ENCODE peak calls at places on chromosomes 16 and 17, in four cellular contexts. O is cardiac fibroblast; C is CD8-positive, alpha-beta T cell; F is tibial artery. V is an unnamed sample.

GRCh38 chr17:33205552-33205951 is 87.5 kb downstream of the ASIC2 start:
- DNase-seq in C (no peak), F (no peak), O (no peak), V (no peak)

GRCh38 chr16:62829615-62830014 is 793.4 kb upstream of the CDH8 start:
- DNase-seq in C (no peak), F (no peak), O (no peak), V (peak)

GRCh38 chr17:12588531-12588930 is 77.2 kb upstream of the MYOCD start:
- DNase-seq in F (no peak), C (no peak), O (no peak), V (no peak)

GRCh38 chr17:77327566-77328463 is 187.0 kb downstream of the SEC14L1 start:
- DNase-seq in C (no peak), O (no peak), F (no peak), V (no peak)

GRCh38 chr17:18194804-18195203 is 11.2 kb downstream of the ALKBH5 start:
- DNase-seq in O (no peak), F (no peak), C (no peak), V (no peak)

GRCh38 chr17:1186214-1186820 is 6.5 kb upstream of the ABR start:
- DNase-seq in F (peak), O (peak), C (no peak), V (peak)

GRCh38 chr17:7837375-7838290 is 3.6 kb downstream of the KDM6B start:
- DNase-seq in F (no peak), O (no peak), C (no peak), V (peak)

GRCh38 chr17:73271078-73271477 is 9.4 kb upstream of the CPSF4L start:
- DNase-seq in C (no peak), F (no peak), O (no peak), V (peak)

GRCh38 chr17:79809530-79810137 is 12.8 kb upstream of the CBX8 start:
- DNase-seq in F (no peak), O (no peak), C (no peak), V (no peak)

GRCh38 chr17:56096026-56096807 is 57.1 kb upstream of the ANKFN1 start:
- DNase-seq in O (no peak), F (no peak), C (no peak), V (no peak)

GRCh38 chr17:37273419-37274051 is 102.2 kb upstream of the C17orf78 start:
- DNase-seq in F (no peak), C (no peak), O (peak), V (no peak)

GRCh38 chr16:56614549-56614991 is 6.2 kb downstream of the MT2A start:
- DNase-seq in O (peak), C (no peak), F (no peak), V (peak)

GRCh38 chr16:86567701-86568571 is 1.3 kb downstream of the FOXC2 start:
- DNase-seq in C (no peak), F (no peak), O (peak), V (no peak)

GRCh38 chr16:89187337-89188063 is 12.8 kb downstream of the SLC22A31 start:
- DNase-seq in C (no peak), O (peak), F (no peak), V (no peak)

GRCh38 chr17:82097187-82097918 is 683 bp downstream of the FASN start:
- DNase-seq in C (no peak), F (no peak), O (peak), V (peak)

GRCh38 chr17:77829871-77830799 is 128.4 kb upstream of the TNRC6C start:
- DNase-seq in O (peak), C (no peak), F (peak), V (no peak)

GRCh38 chr16:5510819-5511370 is 413.3 kb upstream of the EEF2KMT start:
- DNase-seq in F (no peak), O (no peak), C (no peak), V (no peak)

GRCh38 chr17:42405963-42406495 is 17.0 kb downstream of the CAVIN1 start:
- DNase-seq in C (peak), O (peak), F (peak), V (peak)

GRCh38 chr16:85898521-85899442 is at the start of gene IRF8:
- DNase-seq in F (peak), O (peak), C (peak), V (peak)

GRCh38 chr17:8623591-8623990 is 6.9 kb downstream of the MYH10 start:
- DNase-seq in F (no peak), C (no peak), O (no peak), V (no peak)

GRCh38 chr16:86363836-86364618 is 146.3 kb upstream of the FOXF1 start:
- DNase-seq in F (no peak), C (no peak), O (no peak), V (no peak)

GRCh38 chr17:5000237-5000639 is 2.5 kb downstream of the KIF1C start:
- DNase-seq in O (no peak), F (peak), C (no peak), V (no peak)

GRCh38 chr17:27511154-27511553 is 54.9 kb downstream of the KSR1 start:
- DNase-seq in C (no peak), O (no peak), F (no peak), V (no peak)

GRCh38 chr17:33049781-33050414 is 58.3 kb downstream of the SPACA3 start:
- DNase-seq in O (peak), F (peak), C (peak), V (peak)

GRCh38 chr17:57459286-57459915 is 203.1 kb downstream of the MSI2 start:
- DNase-seq in F (no peak), O (peak), C (no peak), V (peak)

GRCh38 chr17:47811709-47812108 is 9.9 kb downstream of the OSBPL7 start:
- DNase-seq in O (no peak), C (no peak), F (no peak), V (no peak)

GRCh38 chr16:66551362-66551761 is 1.0 kb upstream of the CKLF start:
- DNase-seq in F (no peak), O (peak), C (peak), V (peak)

GRCh38 chr17:63621229-63621683 is 961 bp upstream of the MAP3K3 start:
- DNase-seq in F (no peak), C (no peak), O (no peak), V (no peak)

GRCh38 chr16:31400191-31400590 is 7.1 kb downstream of the ITGAD start:
- DNase-seq in F (no peak), O (no peak), C (peak), V (no peak)

GRCh38 chr17:51120739-51121619 is at the start of gene SPAG9:
- DNase-seq in C (peak), O (peak), F (peak), V (peak)

GRCh38 chr17:51119415-51120356 is 982 bp downstream of the SPAG9 start:
- DNase-seq in F (peak), O (peak), C (peak), V (peak)

GRCh38 chr17:51121620-51122472 is 1.2 kb upstream of the SPAG9 start:
- DNase-seq in C (peak), F (peak), O (peak), V (peak)

GRCh38 chr17:51120357-51120738 is 320 bp downstream of the SPAG9 start:
- DNase-seq in O (peak), F (no peak), C (peak), V (peak)

DNA sequence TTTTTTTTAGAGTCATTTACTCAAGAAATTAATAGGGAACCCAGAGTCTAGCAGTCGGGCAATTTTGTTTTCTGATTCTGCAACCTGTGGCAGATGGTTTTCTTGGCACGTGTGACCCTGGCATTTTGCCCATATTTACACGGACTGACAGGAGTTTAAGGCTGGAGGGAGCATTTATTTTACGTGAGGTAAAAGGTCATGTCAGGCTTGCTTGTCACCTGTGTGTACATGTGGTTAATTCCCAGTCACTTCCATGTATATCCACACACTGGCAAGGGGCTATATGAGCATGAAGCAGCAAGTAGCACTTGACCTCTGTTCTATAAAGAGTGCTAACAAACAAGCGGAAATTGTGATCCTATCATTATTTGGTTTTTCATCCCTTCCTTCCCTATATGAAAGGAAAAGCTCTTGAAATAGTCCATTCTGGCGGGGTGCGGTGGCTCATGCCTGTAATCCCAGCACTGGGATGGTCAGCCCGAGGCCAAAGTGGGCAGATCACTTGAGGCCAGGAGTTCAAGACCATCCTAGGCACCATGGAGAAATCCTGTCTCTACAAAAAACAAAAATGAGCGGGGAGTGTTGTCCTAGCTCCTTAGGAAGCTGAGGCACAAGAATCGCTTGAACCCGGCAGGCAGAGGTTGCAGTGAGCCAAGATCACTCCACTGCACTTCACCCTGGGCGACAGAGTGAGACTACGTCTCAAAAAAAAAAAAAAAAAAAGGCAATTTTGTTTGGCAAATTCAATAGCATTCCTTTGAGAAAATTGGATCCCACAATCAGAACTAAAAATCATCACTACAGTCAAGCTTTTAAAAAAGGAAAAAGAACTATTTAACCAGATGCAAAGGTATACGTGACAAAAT is 2.1 kb downstream of the SPAG9 start:
- DNase-seq in O (no peak), C (no peak), F (peak), V (peak)
- H3K4me3 ChIP-seq in O (no peak), C (peak), F (peak), V (peak)

GRCh38 chr16:77062878-77063566 is 128.0 kb upstream of the MON1B start:
- DNase-seq in C (no peak), F (no peak), O (no peak), V (no peak)
- TF ChIP-seq CTCF in C (no peak), F (no peak), O (no peak), V (no peak)

GRCh38 chr17:49508891-49509587 is 13.9 kb downstream of the NGFR start:
- DNase-seq in O (no peak), C (no peak), F (no peak), V (no peak)

GRCh38 chr17:49509588-49509917 is 14.5 kb downstream of the NGFR start:
- DNase-seq in O (no peak), C (no peak), F (no peak), V (no peak)

GRCh38 chr17:49510059-49510719 is 15.1 kb downstream of the NGFR start:
- DNase-seq in O (no peak), F (no peak), C (no peak), V (no peak)

GRCh38 chr17:49506282-49506681 is 11.2 kb downstream of the NGFR start:
- DNase-seq in F (no peak), C (no peak), O (no peak), V (no peak)

DNA sequence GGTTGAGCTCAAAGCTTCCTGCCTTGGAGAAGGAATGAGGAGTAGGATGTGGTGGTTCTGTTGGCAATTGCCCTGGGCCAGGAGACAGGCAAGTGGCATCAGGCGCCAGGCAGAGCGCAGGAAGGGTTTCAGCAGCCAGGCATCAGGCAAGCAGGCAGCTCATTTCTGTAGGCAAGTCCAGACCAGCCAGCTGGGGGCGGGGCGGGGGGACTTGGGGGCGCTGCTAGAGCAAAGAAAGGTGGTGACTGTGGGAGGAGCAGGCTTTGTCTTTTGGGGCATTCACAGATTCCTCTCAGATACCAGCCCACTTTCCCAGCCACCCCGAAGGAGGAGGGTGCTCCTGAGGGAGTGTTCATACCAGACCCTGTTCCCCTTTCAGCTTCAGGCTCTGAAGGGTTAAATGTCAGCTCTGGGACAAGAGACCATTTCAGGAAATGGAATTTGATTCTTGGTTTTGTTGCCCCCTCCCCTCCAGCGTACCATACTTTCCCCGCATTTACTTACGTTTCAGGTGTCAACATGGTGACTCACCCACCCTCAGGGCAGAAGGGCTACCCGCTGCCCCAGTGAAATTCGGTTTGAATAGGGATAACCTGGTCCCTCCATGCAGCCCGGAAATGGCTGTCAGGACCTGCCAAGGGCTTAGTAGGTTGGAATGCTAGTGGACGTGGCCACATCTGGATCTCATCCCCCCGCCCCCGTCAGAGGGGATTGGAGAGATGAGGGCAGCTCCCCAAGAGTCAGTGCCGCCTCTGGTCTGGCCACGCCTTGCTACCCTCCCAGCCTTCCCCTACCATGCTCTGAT is 13.2 kb downstream of the NGFR start:
- DNase-seq in C (no peak), O (no peak), F (no peak), V (no peak)
- H3K4me3 ChIP-seq in C (no peak), O (no peak), F (no peak), V (no peak)

DNA sequence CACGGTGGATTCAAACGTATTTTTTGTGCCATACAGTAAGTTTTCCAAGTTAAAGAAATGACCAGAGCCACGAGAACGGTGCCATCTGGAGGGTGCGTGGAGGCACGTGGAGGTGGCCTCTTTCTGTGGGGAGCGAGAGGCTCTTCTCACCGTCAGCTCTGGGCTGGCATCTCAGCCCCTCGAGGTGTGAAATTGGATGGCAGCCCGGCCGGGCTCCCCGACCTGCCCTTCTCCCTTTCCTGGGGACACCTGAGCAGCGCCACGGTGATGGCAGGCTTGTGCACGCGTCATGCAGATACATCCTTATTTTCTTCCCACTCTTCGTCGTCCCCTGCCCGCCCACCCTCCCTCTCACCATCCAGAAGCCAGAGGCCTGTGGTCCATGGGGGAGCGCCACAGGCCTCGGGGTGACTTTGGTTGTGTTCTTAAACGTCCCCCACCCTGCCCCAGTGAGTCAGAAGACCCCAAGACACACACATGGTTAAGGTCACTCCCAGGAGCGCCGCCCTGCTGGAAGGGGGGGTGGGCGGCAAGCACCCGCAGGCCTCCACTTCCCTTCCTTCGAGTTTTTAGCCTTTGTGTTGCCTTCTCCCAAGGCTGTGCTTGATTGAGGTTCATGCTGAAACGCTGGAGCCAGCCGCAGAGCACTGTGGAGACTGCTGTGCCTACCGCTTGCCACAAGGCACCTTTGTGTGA is 109.4 kb downstream of the BANP start:
- DNase-seq in C (no peak), O (no peak), F (no peak), V (no peak)
- TF ChIP-seq CTCF in C (no peak), O (no peak), F (no peak), V (no peak)

DNA sequence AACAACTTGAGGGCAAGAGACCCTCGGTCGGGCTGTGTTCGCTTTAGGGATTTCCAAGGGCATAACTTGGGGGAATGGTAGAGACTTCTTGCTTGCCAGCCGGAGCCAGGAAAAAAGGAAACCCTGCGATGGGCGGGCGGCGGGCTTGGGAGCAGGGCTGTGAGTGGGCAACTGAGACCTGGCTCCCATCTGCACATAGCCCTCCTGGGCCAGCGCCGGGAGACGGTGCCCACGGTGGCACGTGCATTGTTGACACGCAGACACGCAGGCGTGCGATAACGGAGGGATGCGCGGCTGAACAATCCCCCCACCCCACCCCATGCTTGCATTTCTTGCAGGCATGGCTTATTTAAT is 17.0 kb upstream of the ZFHX3 start:
- DNase-seq in C (no peak), O (no peak), F (no peak), V (no peak)
- H3K4me3 ChIP-seq in C (no peak), O (peak), F (peak), V (no peak)

V was measured in GM12865.